ENCODE peak calls at places on chromosomes 7 and 10, in ten cellular contexts. T, Z, E, C, P, D, S, Y, W and U are unnamed samples.

GRCh38 chr7:41451826-41452225 is 251.1 kb downstream of the INHBA start:
- DNase-seq in Y (no peak), P (no peak), T (no peak), C (no peak), Z (no peak), S (no peak), E (no peak), D (no peak), W (no peak), U (no peak)

GRCh38 chr10:1297566-1298301 is 241.5 kb downstream of the WDR37 start:
- DNase-seq in T (no peak), Z (peak; percentile 59), E (no peak), C (no peak), D (no peak), P (no peak), W (no peak), Y (peak; percentile 25), S (no peak), U (no peak)

GRCh38 chr10:121077331-121077730 is 226.2 kb downstream of the WDR11 start:
- DNase-seq in P (no peak), T (peak; percentile 25), S (peak; percentile 72), C (no peak), E (no peak), Z (no peak), W (no peak), D (peak; percentile 61), Y (no peak), U (no peak)

GRCh38 chr7:73647725-73648592 is 19.7 kb upstream of the VPS37D start:
- DNase-seq in E (no peak), Y (no peak), C (no peak), P (peak; percentile 28), W (no peak), T (peak; percentile 83), D (no peak), S (no peak), Z (peak; percentile 87), U (no peak)

GRCh38 chr10:133614830-133615580 is 11.6 kb downstream of the FRG2B start:
- DNase-seq in P (no peak), T (peak; percentile 27), D (no peak), Z (no peak), C (no peak), E (no peak), W (no peak), Y (no peak), S (no peak), U (peak; percentile 90)

GRCh38 chr7:122305475-122306319 is 1.1 kb upstream of the FEZF1 start:
- DNase-seq in Y (no peak), S (no peak), E (no peak), D (no peak), Z (no peak), C (no peak), T (no peak), W (no peak), P (no peak), U (no peak)

GRCh38 chr7:94529516-94529915 is 19.9 kb downstream of the CASD1 start:
- DNase-seq in D (no peak), S (no peak), C (no peak), T (no peak), Y (no peak), Z (no peak), E (no peak), P (no peak), W (no peak), U (no peak)

GRCh38 chr7:3463696-3464095 is 162.6 kb downstream of the SDK1 start:
- DNase-seq in T (no peak), D (no peak), P (no peak), W (no peak), E (no peak), Y (no peak), Z (no peak), C (no peak), S (no peak), U (no peak)

GRCh38 chr10:81865581-81865980 is 9.4 kb upstream of the NRG3 start:
- DNase-seq in D (no peak), W (no peak), Z (no peak), S (no peak), C (no peak), E (no peak), P (no peak), T (no peak), Y (no peak), U (no peak)

GRCh38 chr10:1050145-1050544 is 1.2 kb upstream of the IDI1 start:
- DNase-seq in S (no peak), Y (no peak), Z (no peak), D (no peak), P (no peak), W (no peak), T (no peak), E (no peak), C (peak; percentile 58), U (no peak)

GRCh38 chr7:82598958-82599357 is 155.4 kb upstream of the CACNA2D1 start:
- DNase-seq in T (no peak), D (no peak), P (no peak), S (no peak), Y (no peak), Z (no peak), W (no peak), C (no peak), E (no peak), U (no peak)

DNA sequence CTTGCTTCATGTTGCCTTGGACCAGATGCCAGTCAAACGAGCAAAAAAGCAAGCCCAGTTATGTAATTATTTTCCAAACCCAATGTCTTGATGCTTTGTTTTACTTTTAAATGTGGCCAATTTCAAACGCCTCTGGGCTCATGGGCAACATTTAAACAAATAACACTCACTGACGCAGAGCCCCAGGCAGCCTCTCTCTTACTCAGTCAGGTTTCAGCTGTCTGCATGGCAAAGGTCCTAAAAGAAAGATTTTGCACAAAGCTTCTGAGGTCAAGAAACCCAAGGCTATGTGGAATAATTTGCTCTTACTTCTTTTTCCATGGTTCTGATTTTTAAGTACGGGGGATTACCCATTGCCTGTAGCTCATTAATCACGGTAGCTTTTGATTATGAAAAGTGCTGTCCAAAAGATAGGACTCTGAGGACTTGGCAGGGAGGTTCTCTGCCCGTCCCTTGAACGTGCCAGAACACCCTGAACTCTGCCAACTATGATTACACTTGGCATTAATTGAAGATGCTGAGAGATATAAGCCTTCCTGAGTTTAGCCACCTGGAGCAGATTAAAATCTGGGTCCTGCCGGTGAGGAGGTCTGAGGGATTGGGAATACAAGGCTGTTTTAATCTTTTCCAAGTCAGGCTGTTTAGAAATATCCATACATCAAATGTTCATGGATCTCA is 14.1 kb upstream of the MSRB2 start:
- DNase-seq in Y (no peak), S (no peak), W (no peak), T (no peak), C (no peak), P (no peak), D (no peak), Z (peak; percentile 46), E (peak; percentile 78), U (no peak)
- TF ChIP-seq EP300 in Y (no peak), S (no peak), W (no peak), T (no peak), C (no peak), P (no peak), D (no peak), Z (peak; percentile 63), E (no peak), U (no peak)

GRCh38 chr10:123392182-123392930 is 238.2 kb downstream of the BUB3 start:
- DNase-seq in T (no peak), D (no peak), Z (no peak), C (no peak), W (no peak), S (no peak), E (no peak), P (no peak), Y (no peak), U (no peak)

GRCh38 chr10:123390332-123390731 is 236.1 kb downstream of the BUB3 start:
- DNase-seq in P (no peak), S (no peak), Z (peak; percentile 17), E (no peak), W (no peak), Y (no peak), D (no peak), T (no peak), C (no peak), U (no peak)

GRCh38 chr10:123390874-123391273 is 236.7 kb downstream of the BUB3 start:
- DNase-seq in P (no peak), Z (no peak), D (no peak), T (no peak), Y (no peak), S (no peak), C (no peak), E (no peak), W (no peak), U (no peak)

GRCh38 chr10:123391275-123392028 is 237.2 kb downstream of the BUB3 start:
- DNase-seq in W (no peak), Z (no peak), S (no peak), D (no peak), Y (no peak), C (no peak), P (no peak), T (no peak), E (no peak), U (no peak)

GRCh38 chr10:123389520-123389919 is 235.3 kb downstream of the BUB3 start:
- DNase-seq in D (no peak), T (no peak), E (no peak), P (no peak), S (no peak), Z (no peak), C (no peak), W (no peak), Y (no peak), U (no peak)
- H3K4me3 ChIP-seq in D (no peak overlapping the region), T (no peak overlapping the region), E (no peak overlapping the region), P (no peak overlapping the region), S (no peak overlapping the region), Z (no peak overlapping the region), C (no peak overlapping the region), W (no peak overlapping the region), Y (no peak overlapping the region), U (no peak overlapping the region)

DNA sequence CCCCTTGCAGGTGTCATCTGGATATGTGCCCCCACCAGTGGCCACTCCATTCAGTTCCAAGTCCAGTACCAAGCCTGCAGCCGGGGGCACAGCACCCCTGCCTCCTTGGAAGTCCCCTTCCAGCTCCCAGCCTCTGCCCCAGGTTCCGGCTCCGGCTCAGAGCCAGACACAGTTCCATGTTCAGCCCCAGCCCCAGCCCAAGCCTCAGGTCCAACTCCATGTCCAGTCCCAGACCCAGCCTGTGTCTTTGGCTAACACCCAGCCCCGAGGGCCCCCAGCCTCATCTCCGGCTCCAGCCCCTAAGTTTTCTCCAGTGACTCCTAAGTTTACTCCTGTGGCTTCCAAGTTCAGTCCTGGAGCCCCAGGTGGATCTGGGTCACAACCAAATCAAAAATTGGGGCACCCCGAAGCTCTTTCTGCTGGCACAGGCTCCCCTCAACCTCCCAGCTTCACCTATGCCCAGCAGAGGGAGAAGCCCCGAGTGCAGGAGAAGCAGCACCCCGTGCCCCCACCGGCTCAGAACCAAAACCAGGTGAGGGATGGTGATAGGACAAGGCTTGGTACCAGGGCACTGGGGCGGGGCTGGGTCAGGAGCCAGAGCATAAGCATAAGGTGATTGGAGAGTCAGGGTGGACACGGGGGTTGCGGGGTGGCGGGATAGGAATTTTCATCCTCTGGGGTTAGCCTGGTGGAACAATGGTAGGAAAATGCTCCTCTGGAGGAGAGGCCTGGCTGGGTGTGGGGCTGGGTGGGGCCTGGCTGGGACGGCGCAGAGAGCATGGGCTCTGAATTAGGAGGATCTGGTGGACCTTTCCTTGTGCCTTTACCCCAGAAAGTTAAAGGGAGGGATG is 1.9 kb downstream of the ZYX start:
- DNase-seq in S (no peak), C (no peak), E (peak; percentile 71), T (no peak), Y (no peak), D (no peak), P (no peak), W (no peak), Z (no peak), U (no peak)
- H3K36me3 ChIP-seq in S (peaks cover 17% of the 10 kb centered on the region), C (peaks cover 47% of the 10 kb centered on the region), E (peaks cover 17% of the 10 kb centered on the region), T (no peaks in the 10 kb centered on the region), Y (peaks cover 17% of the 10 kb centered on the region), D (peaks cover 12% of the 10 kb centered on the region), P (peaks cover 39% of the 10 kb centered on the region), W (no peaks in the 10 kb centered on the region), Z (peaks cover 30% of the 10 kb centered on the region), U (peaks cover 2% of the 10 kb centered on the region)

GRCh38 chr10:27312854-27313253 is 72.3 kb upstream of the ACBD5 start:
- DNase-seq in D (no peak), T (no peak), Y (no peak), P (no peak), Z (no peak), W (no peak), C (no peak), E (no peak), S (no peak), U (no peak)
- TF ChIP-seq EP300 in D (no peak), T (no peak), Y (no peak), P (no peak), Z (no peak), W (no peak), C (no peak), E (no peak), S (no peak), U (no peak)